ENCODE peak calls at places on chromosomes 6 and 20, in seven cellular contexts. S, W, H, E, G, R and Z are unnamed samples.

GRCh38 chr6:112253842-112254816 is at the start of gene LAMA4:
- DNase-seq in S (peak), W (no peak), H (no peak), E (peak), G (no peak), R (peak), Z (peak)

GRCh38 chr6:148497717-148498116 is 155.1 kb downstream of the SASH1 start:
- DNase-seq in S (no peak), W (no peak), H (no peak), E (no peak), G (no peak), R (no peak), Z (no peak)

GRCh38 chr20:58553166-58553696 is 38.0 kb upstream of the APCDD1L start:
- DNase-seq in S (no peak), W (no peak), H (no peak), E (no peak), G (no peak), R (no peak), Z (no peak)

GRCh38 chr6:152981989-152982767 is 663 bp downstream of the FBXO5 start:
- DNase-seq in S (peak), W (no peak), H (no peak), E (no peak), G (no peak), R (peak), Z (peak)

GRCh38 chr20:36825374-36826104 is 50.4 kb upstream of the TLDC2 start:
- DNase-seq in S (peak), W (no peak), H (no peak), E (no peak), G (peak), R (peak), Z (no peak)

GRCh38 chr20:25120462-25120861 is 38.5 kb upstream of the VSX1 start:
- DNase-seq in S (no peak), W (no peak), H (no peak), E (no peak), G (no peak), R (no peak), Z (no peak)

GRCh38 chr20:3168829-3169590 is 4.3 kb downstream of the LZTS3 start:
- DNase-seq in S (no peak), W (no peak), H (no peak), E (no peak), G (no peak), R (no peak), Z (no peak)

GRCh38 chr6:112144145-112144926 is 56.9 kb downstream of the FAM229B start:
- DNase-seq in S (no peak), W (peak), H (no peak), E (no peak), G (peak), R (peak), Z (no peak)

GRCh38 chr20:24700166-24700860 is 230.9 kb downstream of the SYNDIG1 start:
- DNase-seq in S (no peak), W (no peak), H (no peak), E (no peak), G (no peak), R (no peak), Z (no peak)

GRCh38 chr6:96743496-96743895 is 93.8 kb downstream of the GPR63 start:
- DNase-seq in S (no peak), W (no peak), H (no peak), E (no peak), G (no peak), R (no peak), Z (no peak)

GRCh38 chr6:125217369-125217768 is 63.8 kb downstream of the TPD52L1 start:
- DNase-seq in S (no peak), W (no peak), H (no peak), E (no peak), G (no peak), R (no peak), Z (no peak)

GRCh38 chr20:41050361-41051019 is 21.9 kb downstream of the TOP1 start:
- DNase-seq in S (no peak), W (no peak), H (no peak), E (no peak), G (no peak), R (no peak), Z (no peak)

GRCh38 chr6:11224252-11224965 is 8.1 kb downstream of the NEDD9 start:
- DNase-seq in S (no peak), W (no peak), H (peak), E (no peak), G (no peak), R (no peak), Z (no peak)